ENCODE peak calls at places on chromosomes 12 and 14, in four cellular contexts. X is neuronal stem cell, O is tibial nerve, Q is BE2C. E is an unnamed sample.

GRCh38 chr12:110340706-110341105 is 59.7 kb downstream of the ATP2A2 start:
- DNase-seq in O (no peak), X (no peak), Q (no peak), E (no peak)

GRCh38 chr14:67515386-67516079 is 17.6 kb upstream of the PLEKHH1 start:
- DNase-seq in O (no peak), Q (peak; percentile 18), X (no peak), E (peak; percentile 86)

GRCh38 chr14:61891251-61891650 is 129.0 kb downstream of the SNAPC1 start:
- DNase-seq in O (no peak), Q (no peak), X (peak; percentile 8), E (no peak)

GRCh38 chr12:50780016-50780415 is 16.1 kb downstream of the ATF1 start:
- DNase-seq in O (no peak), X (no peak), Q (no peak), E (no peak)

GRCh38 chr12:30877110-30877875 is 49.3 kb upstream of the TSPAN11 start:
- DNase-seq in Q (no peak), X (no peak), O (no peak), E (no peak)

GRCh38 chr12:128755565-128755964 is 68.2 kb downstream of the SLC15A4 start:
- DNase-seq in O (no peak), X (no peak), Q (no peak), E (no peak)

GRCh38 chr14:63454863-63455622 is 88.1 kb downstream of the PPP2R5E start:
- DNase-seq in Q (peak; percentile 57), X (no peak), O (no peak), E (no peak)

GRCh38 chr12:12927211-12928079 is 24.5 kb downstream of the GPRC5D start:
- DNase-seq in X (no peak), Q (peak; percentile 78), O (no peak), E (no peak)

GRCh38 chr12:916240-916639 is 33.3 kb downstream of the RAD52 start:
- DNase-seq in X (no peak), O (no peak), Q (no peak), E (peak; percentile 40)

GRCh38 chr14:89160437-89160836 is 256.6 kb downstream of the FOXN3 start:
- DNase-seq in Q (no peak), X (no peak), O (no peak), E (no peak)

GRCh38 chr12:82835217-82835616 is 148.5 kb downstream of the TMTC2 start:
- DNase-seq in Q (no peak), X (no peak), O (no peak), E (no peak)

GRCh38 chr12:23893611-23894010 is 55.9 kb downstream of the SOX5 start:
- DNase-seq in O (no peak), X (no peak), Q (no peak), E (no peak)

GRCh38 chr12:123441523-123442164 is 5.2 kb upstream of the RILPL2 start:
- DNase-seq in X (no peak), O (no peak), Q (no peak), E (no peak)

GRCh38 chr12:123444396-123445026 is 8.0 kb upstream of the RILPL2 start:
- DNase-seq in X (no peak), Q (no peak), O (no peak), E (no peak)

GRCh38 chr12:123445388-123446344 is 9.2 kb upstream of the RILPL2 start:
- DNase-seq in X (no peak), Q (no peak), O (no peak), E (no peak)

DNA sequence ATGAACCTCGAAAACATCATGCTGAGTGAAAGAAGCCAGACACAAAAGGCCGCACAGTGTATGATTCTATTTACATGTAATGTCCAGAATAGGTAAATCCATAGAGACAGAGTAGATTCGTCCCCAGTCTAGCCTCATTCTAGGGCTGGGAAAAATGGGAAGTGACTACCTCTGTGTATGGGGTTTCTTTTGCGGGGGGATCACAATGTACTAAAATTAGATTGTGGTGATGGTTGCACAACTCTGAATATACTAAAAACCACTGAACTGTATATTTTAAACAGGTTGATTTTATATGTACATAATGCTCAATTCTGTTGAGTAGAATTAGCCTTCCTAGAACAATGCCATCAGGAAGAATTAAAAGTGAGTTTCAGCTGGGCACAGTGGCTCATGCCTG is 6.3 kb upstream of the RILPL2 start:
- DNase-seq in Q (no peak), O (no peak), X (no peak), E (no peak)
- H3K4me3 ChIP-seq in Q (no peak overlapping the region), O (no peak overlapping the region), X (no peak overlapping the region), E (no peak overlapping the region)

GRCh38 chr12:114744285-114744684 is 60.3 kb upstream of the TBX3 start:
- DNase-seq in O (no peak), Q (no peak), X (no peak), E (no peak)
- H3K4me3 ChIP-seq in O (no peak overlapping the region), Q (no peak overlapping the region), X (no peak overlapping the region), E (no peak overlapping the region)

GRCh38 chr12:70920891-70921290 is 353 bp upstream of the PTPRR start:
- DNase-seq in X (no peak), Q (peak; percentile 45), O (no peak), E (no peak)

GRCh38 chr12:70919161-70919560 is 1.4 kb downstream of the PTPRR start:
- DNase-seq in O (no peak), Q (no peak), X (no peak), E (no peak)

GRCh38 chr12:70918321-70918720 is 2.2 kb downstream of the PTPRR start:
- DNase-seq in Q (no peak), X (no peak), O (no peak), E (no peak)

GRCh38 chr12:70919597-70920035 is 922 bp downstream of the PTPRR start:
- DNase-seq in O (no peak), Q (peak; percentile 61), X (peak; percentile 32), E (peak; percentile 58)

GRCh38 chr12:70920251-70920851 is at the start of gene PTPRR:
- DNase-seq in X (peak; percentile 45), O (no peak), Q (peak; percentile 88), E (peak; percentile 64)
- H3K4me3 ChIP-seq in X (peak within 1 kb of the TSS; percentile 66), O (peak within 1 kb of the TSS; percentile 8), Q (peak within 1 kb of the TSS; percentile 91), E (peak within 1 kb of the TSS; percentile 37)

DNA sequence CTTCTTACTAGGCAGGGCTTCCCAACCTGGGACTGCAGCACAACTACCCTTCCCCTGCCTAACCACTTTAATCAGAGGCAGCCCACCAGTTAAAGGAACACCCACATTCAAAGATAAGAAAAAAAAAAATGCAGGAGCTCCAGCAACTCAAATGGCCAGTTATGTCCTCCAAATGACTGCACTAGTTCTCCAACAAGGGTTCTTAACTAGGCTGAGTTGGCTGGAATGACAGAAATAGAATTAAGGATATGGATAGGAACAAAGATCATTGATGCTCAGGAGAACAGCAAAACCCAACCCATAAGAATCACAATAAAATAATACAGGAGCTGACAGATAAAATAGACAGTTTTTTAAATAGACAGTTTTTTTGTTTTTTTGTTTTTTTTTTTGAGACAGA is 154.2 kb downstream of the PLCZ1 start:
- DNase-seq in X (no peak), O (no peak), Q (no peak), E (no peak)
- H3K4me3 ChIP-seq in X (no peak overlapping the region), O (no peak overlapping the region), Q (no peak overlapping the region), E (no peak overlapping the region)

GRCh38 chr14:105471823-105472495 is 2.7 kb upstream of the CRIP2 start:
- DNase-seq in Q (no peak), X (no peak), O (no peak), E (no peak)

GRCh38 chr14:105474478-105475268 is at the start of gene CRIP2:
- DNase-seq in Q (peak; percentile 80), X (no peak), O (no peak), E (peak; percentile 99)

GRCh38 chr14:105473677-105474477 is 744 bp upstream of the CRIP2 start:
- DNase-seq in O (peak; percentile 66), X (peak; percentile 96), Q (peak; percentile 97), E (peak; percentile 100)

GRCh38 chr14:105472496-105472991 is 2.1 kb upstream of the CRIP2 start:
- DNase-seq in Q (no peak), O (no peak), X (no peak), E (no peak)

GRCh38 chr14:105473033-105473676 is 1.5 kb upstream of the CRIP2 start:
- DNase-seq in O (no peak), X (no peak), Q (peak; percentile 80), E (no peak)
- H3K4me3 ChIP-seq in O (no peak overlapping the region), X (no peak overlapping the region), Q (peak overlapping the region; percentile 51), E (no peak overlapping the region)

GRCh38 chr12:105359840-105360239 is 29.3 kb downstream of the C12orf75 start:
- DNase-seq in O (no peak), Q (no peak), X (no peak), E (no peak)
- H3K4me3 ChIP-seq in O (no peak overlapping the region), Q (no peak overlapping the region), X (no peak overlapping the region), E (no peak overlapping the region)

E was measured in H7.